ENCODE peak calls at places on chromosome 17, in eight cellular contexts. R is HTR-8/SVneo; K is AG04450; U is stimulated activated CD4-positive, alpha-beta T cell treated with anti-CD3 and anti-CD28 coated beads, TNF-alpha, amount 100 ng/mL, for 1 hour; C is AG09319; M is fibroblast of mammary gland; E is esophagus muscularis mucosa; P is natural killer cell treated with Interleukin-12 subunit alpha and Interleukin-12 subunit beta and Interleukin-15 and Interleukin-18, amount 100 ng/mL, for 72 hours. B is an unnamed sample.

GRCh38 chr17:30203471-30203981 is 32.0 kb downstream of the SLC6A4 start:
- DNase-seq in U (no peak), P (no peak), C (no peak), R (no peak), E (no peak), M (no peak), K (no peak), B (no peak)

GRCh38 chr17:71516149-71516548 is 604.7 kb upstream of the SOX9 start:
- DNase-seq in M (no peak), P (no peak), U (no peak), R (no peak), C (no peak), E (no peak), K (no peak), B (no peak)

GRCh38 chr17:60169921-60170817 is 20.4 kb downstream of the CA4 start:
- DNase-seq in K (no peak), M (peak), P (peak), U (no peak), C (peak), E (no peak), R (peak), B (peak)

GRCh38 chr17:66724581-66725341 is 110.2 kb upstream of the CACNG5 start:
- DNase-seq in P (no peak), M (peak), K (no peak), E (no peak), C (peak), R (no peak), U (no peak), B (no peak)

GRCh38 chr17:81388612-81389367 is 6.5 kb upstream of the BAHCC1 start:
- DNase-seq in U (no peak), C (no peak), P (no peak), R (no peak), E (no peak), K (no peak), M (no peak), B (no peak)

GRCh38 chr17:56557682-56558081 is 35.8 kb upstream of the NOG start:
- DNase-seq in C (no peak), U (no peak), R (no peak), E (no peak), P (no peak), K (no peak), M (no peak), B (no peak)

GRCh38 chr17:34580685-34581445 is 1.5 kb downstream of the TMEM132E start:
- DNase-seq in E (no peak), M (no peak), U (no peak), R (no peak), P (no peak), C (no peak), K (no peak), B (peak)

GRCh38 chr17:28646039-28646754 is 1.2 kb upstream of the BLTP2 start:
- DNase-seq in R (no peak), K (no peak), M (no peak), P (no peak), U (no peak), E (no peak), C (no peak), B (no peak)

GRCh38 chr17:77146882-77147281 is 6.1 kb downstream of the SEC14L1 start:
- DNase-seq in R (no peak), C (no peak), E (no peak), M (no peak), P (no peak), U (no peak), K (no peak), B (no peak)

GRCh38 chr17:54947396-54947795 is 21.1 kb downstream of the COX11 start:
- DNase-seq in E (no peak), P (no peak), U (no peak), K (no peak), C (no peak), R (no peak), M (no peak), B (no peak)

GRCh38 chr17:47808830-47809480 is 12.6 kb downstream of the OSBPL7 start:
- DNase-seq in P (peak), R (no peak), M (no peak), E (no peak), K (no peak), C (no peak), U (no peak), B (no peak)

GRCh38 chr17:49756805-49757496 is 7.0 kb downstream of the FAM117A start:
- DNase-seq in M (no peak), C (no peak), K (no peak), P (no peak), E (no peak), R (no peak), U (no peak), B (no peak)

GRCh38 chr17:8875957-8876356 is 8.5 kb upstream of the PIK3R6 start:
- DNase-seq in E (no peak), U (no peak), C (no peak), M (peak), K (no peak), P (no peak), R (peak), B (no peak)

GRCh38 chr17:77606865-77607210 is 351.7 kb upstream of the TNRC6C start:
- DNase-seq in E (no peak), R (no peak), C (no peak), K (no peak), P (no peak), U (no peak), M (no peak), B (no peak)

GRCh38 chr17:78891406-78892061 is 11.5 kb downstream of the CEP295NL start:
- DNase-seq in P (no peak), U (no peak), E (no peak), R (no peak), M (no peak), C (no peak), K (no peak), B (no peak)

GRCh38 chr17:59651346-59651745 is 31.7 kb downstream of the CLTC start:
- DNase-seq in R (no peak), P (no peak), U (no peak), E (no peak), K (no peak), C (no peak), M (peak), B (peak)

GRCh38 chr17:56653877-56654276 is 60.4 kb downstream of the NOG start:
- DNase-seq in E (no peak), R (peak), P (no peak), K (no peak), U (peak), M (peak), C (no peak), B (peak)

GRCh38 chr17:68095205-68095811 is 59.8 kb downstream of the KPNA2 start:
- DNase-seq in E (peak), U (no peak), P (no peak), M (no peak), C (no peak), K (no peak), R (no peak), B (no peak)

GRCh38 chr17:30170415-30170987 is 53.9 kb downstream of the NSRP1 start:
- DNase-seq in K (no peak), P (no peak), U (no peak), R (no peak), E (no peak), C (no peak), M (no peak), B (no peak)

GRCh38 chr17:39069114-39069756 is 82.2 kb downstream of the PLXDC1 start:
- DNase-seq in P (no peak), K (no peak), U (no peak), E (no peak), M (peak), R (peak), C (no peak), B (peak)

GRCh38 chr17:32289454-32289853 is 23.8 kb downstream of the RHBDL3 start:
- DNase-seq in K (no peak), R (no peak), E (no peak), P (no peak), M (no peak), U (no peak), C (no peak), B (no peak)

GRCh38 chr17:40878044-40878443 is 7.0 kb downstream of the KRT20 start:
- DNase-seq in R (no peak), E (no peak), M (no peak), U (no peak), C (no peak), P (no peak), K (no peak), B (no peak)

GRCh38 chr17:51407576-51407975 is 147.2 kb downstream of the UTP18 start:
- DNase-seq in U (no peak), P (no peak), K (no peak), M (no peak), C (no peak), R (no peak), E (no peak), B (no peak)

GRCh38 chr17:68013385-68013784 is 17.1 kb upstream of the C17orf58 start:
- DNase-seq in E (no peak), C (no peak), P (no peak), K (no peak), R (no peak), M (no peak), U (no peak), B (no peak)

GRCh38 chr17:48416971-48417370 is 13.0 kb downstream of the SKAP1 start:
- DNase-seq in K (no peak), M (no peak), U (no peak), C (no peak), E (no peak), P (no peak), R (no peak), B (no peak)

B was measured in naive thymus-derived CD4-positive, alpha-beta T cell.